ENCODE peak calls at places on chromosome 15, in four cellular contexts. I is adrenal gland, S is cardiac muscle cell, T is ovary. Q is an unnamed sample.

GRCh38 chr15:48559270-48559669 is 86.2 kb downstream of the FBN1 start:
- DNase-seq in S (no peak), I (peak; percentile 65), T (peak; percentile 69), Q (no peak)

GRCh38 chr15:91183630-91184029 is 83.6 kb downstream of the SV2B start:
- DNase-seq in S (no peak), T (no peak), I (no peak), Q (no peak)

GRCh38 chr15:70054366-70054765 is 43.4 kb downstream of the TLE3 start:
- DNase-seq in T (peak; percentile 15), S (no peak), I (no peak), Q (no peak)

GRCh38 chr15:77857419-77857818 is 220.1 kb downstream of the TBC1D2B start:
- DNase-seq in S (no peak), T (no peak), I (no peak), Q (no peak)

GRCh38 chr15:63970723-63971426 is 75.4 kb downstream of the DAPK2 start:
- DNase-seq in I (no peak), S (no peak), T (no peak), Q (no peak)

GRCh38 chr15:57427367-57427821 is 51.1 kb downstream of the CGNL1 start:
- DNase-seq in I (peak; percentile 43), T (no peak), S (peak; percentile 81), Q (no peak)

GRCh38 chr15:70029297-70029701 is 68.4 kb downstream of the TLE3 start:
- DNase-seq in I (no peak), T (peak; percentile 15), S (no peak), Q (no peak)

GRCh38 chr15:48858401-48858800 is 19.5 kb upstream of the EID1 start:
- DNase-seq in I (no peak), S (no peak), T (no peak), Q (no peak)

GRCh38 chr15:40763801-40764765 is at the start of gene GCHFR:
- DNase-seq in S (peak; percentile 87), I (peak; percentile 78), T (peak; percentile 88), Q (peak; percentile 80)

GRCh38 chr15:66153549-66154415 is 99.8 kb downstream of the MEGF11 start:
- DNase-seq in T (no peak), S (no peak), I (no peak), Q (no peak)

GRCh38 chr15:100114100-100114499 is 227.7 kb downstream of the ADAMTS17 start:
- DNase-seq in T (peak; percentile 79), S (peak; percentile 66), I (peak; percentile 60), Q (no peak)

GRCh38 chr15:35196273-35196672 is 111.2 kb upstream of the NANOGP8 start:
- DNase-seq in I (no peak), T (no peak), S (no peak), Q (no peak)

GRCh38 chr15:35194296-35194695 is 109.2 kb upstream of the NANOGP8 start:
- DNase-seq in S (no peak), T (no peak), I (no peak), Q (no peak)

GRCh38 chr15:35191783-35192182 is 106.7 kb upstream of the NANOGP8 start:
- DNase-seq in I (no peak), S (no peak), T (no peak), Q (no peak)

GRCh38 chr15:35195031-35195430 is 109.9 kb upstream of the NANOGP8 start:
- DNase-seq in I (no peak), T (no peak), S (no peak), Q (no peak)

GRCh38 chr15:35195649-35196048 is 110.6 kb upstream of the NANOGP8 start:
- DNase-seq in I (no peak), S (no peak), T (no peak), Q (no peak)
- H3K4me1 ChIP-seq in I (no peaks in the 10 kb centered on the region), S (no peaks in the 10 kb centered on the region), T (no peaks in the 10 kb centered on the region), Q (no peaks in the 10 kb centered on the region)

DNA sequence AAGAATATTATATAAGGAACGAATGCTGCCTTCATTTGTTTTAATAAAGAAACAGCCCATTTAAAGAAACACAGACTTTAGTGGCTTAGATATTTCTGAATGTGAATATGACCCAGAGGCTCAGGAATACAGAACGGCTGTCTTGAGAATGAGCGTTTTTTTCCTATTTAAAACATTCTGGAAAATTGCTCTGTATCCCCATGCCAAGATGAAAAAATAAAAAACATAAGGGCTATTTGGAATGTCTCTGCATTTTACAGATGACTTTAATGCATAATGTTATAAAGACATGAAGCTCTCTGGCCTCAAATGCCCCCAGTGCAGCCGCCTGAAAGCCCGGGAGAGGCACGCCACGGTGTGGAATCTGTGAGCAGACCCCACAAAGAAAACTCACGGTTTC is 322.4 kb upstream of the ICE2 start:
- DNase-seq in S (no peak), I (no peak), T (no peak), Q (no peak)
- H3K4me1 ChIP-seq in S (no peaks in the 10 kb centered on the region), I (peaks cover 18% of the 10 kb centered on the region), T (peaks cover 6% of the 10 kb centered on the region), Q (no peaks in the 10 kb centered on the region)

DNA sequence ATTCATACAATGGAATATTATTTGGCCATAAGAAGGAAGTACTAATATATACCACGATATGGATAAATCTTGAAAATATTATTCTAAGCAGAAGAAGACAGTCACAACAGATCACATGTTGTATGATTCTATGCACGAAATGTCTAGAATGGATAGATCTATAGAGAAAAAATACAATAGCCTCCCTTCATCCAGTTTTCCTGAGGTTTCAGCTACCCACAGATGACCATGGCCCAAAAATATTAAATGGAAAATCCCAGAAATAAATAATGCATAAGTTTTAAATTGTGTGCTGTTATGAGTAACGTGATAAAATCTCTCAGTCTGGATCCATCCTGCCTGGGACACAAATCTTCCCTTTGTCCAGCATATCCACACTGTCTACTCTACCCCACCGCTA is 162.2 kb upstream of the ST8SIA2 start:
- DNase-seq in I (no peak), T (no peak), S (no peak), Q (no peak)
- H3K4me1 ChIP-seq in I (no peaks in the 10 kb centered on the region), T (no peaks in the 10 kb centered on the region), S (no peaks in the 10 kb centered on the region), Q (no peaks in the 10 kb centered on the region)

GRCh38 chr15:101203029-101203428 is 48.8 kb downstream of the CHSY1 start:
- DNase-seq in T (no peak), I (no peak), S (no peak), Q (no peak)

GRCh38 chr15:101204744-101205535 is 46.9 kb downstream of the CHSY1 start:
- DNase-seq in S (no peak), I (no peak), T (no peak), Q (no peak)

GRCh38 chr15:101207867-101208288 is 44.0 kb downstream of the CHSY1 start:
- DNase-seq in T (no peak), I (peak; percentile 77), S (no peak), Q (no peak)

GRCh38 chr15:101203607-101204006 is 48.2 kb downstream of the CHSY1 start:
- DNase-seq in S (no peak), T (no peak), I (peak; percentile 57), Q (no peak)

DNA sequence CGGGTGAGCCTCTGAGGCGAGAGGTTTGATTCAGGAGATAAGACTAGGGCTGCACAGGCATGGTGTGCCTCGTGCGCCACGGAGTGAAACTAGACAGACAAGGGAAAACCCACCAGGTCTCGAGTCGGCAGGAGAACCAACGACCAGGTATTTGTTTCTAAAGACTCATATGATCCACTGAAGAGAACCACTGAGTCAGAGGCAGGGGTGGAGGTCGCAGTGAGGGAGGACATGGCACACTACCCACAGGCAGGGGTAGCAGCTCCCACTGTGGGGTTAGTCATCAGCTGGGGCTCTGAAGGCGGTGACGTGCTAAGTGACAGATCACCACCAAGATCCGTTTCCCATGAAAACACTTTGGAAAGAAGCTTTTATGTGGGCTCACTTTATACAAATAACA is 45.7 kb downstream of the CHSY1 start:
- DNase-seq in T (no peak), I (peak; percentile 71), S (no peak), Q (no peak)
- H3K4me1 ChIP-seq in T (peaks cover 28% of the 10 kb centered on the region), I (peaks cover 91% of the 10 kb centered on the region), S (peaks cover 63% of the 10 kb centered on the region), Q (peaks cover 20% of the 10 kb centered on the region)

GRCh38 chr15:71203573-71204444 is 88.5 kb downstream of the THSD4 start:
- DNase-seq in T (no peak), I (no peak), S (no peak), Q (no peak)
- H3K4me1 ChIP-seq in T (peaks cover 2% of the 10 kb centered on the region), I (no peaks in the 10 kb centered on the region), S (peaks cover 13% of the 10 kb centered on the region), Q (peaks cover 6% of the 10 kb centered on the region)

GRCh38 chr15:74421302-74422245 is 12.2 kb downstream of the SEMA7A start:
- DNase-seq in T (no peak), I (no peak), S (no peak), Q (no peak)

GRCh38 chr15:74418575-74419338 is 15.0 kb downstream of the SEMA7A start:
- DNase-seq in T (no peak), I (no peak), S (no peak), Q (no peak)

GRCh38 chr15:74420193-74420905 is 13.4 kb downstream of the SEMA7A start:
- DNase-seq in T (no peak), I (peak; percentile 90), S (no peak), Q (no peak)

GRCh38 chr15:74417670-74418069 is 16.1 kb downstream of the SEMA7A start:
- DNase-seq in T (no peak), I (no peak), S (no peak), Q (no peak)

DNA sequence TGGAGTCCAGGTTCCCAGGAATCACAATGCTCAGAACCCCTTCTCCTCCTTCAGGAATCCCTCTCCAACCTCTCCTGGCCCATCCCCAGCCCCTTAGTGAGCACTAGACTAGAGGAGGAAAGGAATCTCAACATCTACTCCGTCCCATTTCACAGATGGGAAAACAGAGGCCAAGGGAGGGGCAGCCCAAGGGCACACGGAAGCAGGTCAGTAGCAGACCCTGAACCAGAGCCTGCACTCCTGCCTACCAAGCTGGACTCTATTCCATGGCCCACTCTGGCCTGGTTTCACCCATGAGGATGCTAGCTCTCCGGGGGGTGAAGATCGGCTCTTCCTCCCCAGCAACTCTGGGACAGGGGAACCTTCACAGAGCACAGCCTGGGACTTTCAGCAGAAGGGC is 14.3 kb downstream of the SEMA7A start:
- DNase-seq in S (no peak), T (no peak), I (no peak), Q (no peak)
- H3K4me1 ChIP-seq in S (peaks cover 39% of the 10 kb centered on the region), T (peaks cover 22% of the 10 kb centered on the region), I (peaks cover 32% of the 10 kb centered on the region), Q (no peaks in the 10 kb centered on the region)

GRCh38 chr15:68676011-68676605 is 97.3 kb downstream of the CORO2B start:
- DNase-seq in S (no peak), T (no peak), I (no peak), Q (no peak)

GRCh38 chr15:68676926-68677325 is 98.1 kb downstream of the CORO2B start:
- DNase-seq in T (no peak), S (no peak), I (no peak), Q (no peak)

GRCh38 chr15:68672781-68673205 is 94.0 kb downstream of the CORO2B start:
- DNase-seq in T (peak; percentile 35), I (no peak), S (peak; percentile 50), Q (no peak)

GRCh38 chr15:68672251-68672650 is 93.5 kb downstream of the CORO2B start:
- DNase-seq in T (peak; percentile 5), S (no peak), I (no peak), Q (no peak)

GRCh38 chr15:68674975-68675374 is 96.2 kb downstream of the CORO2B start:
- DNase-seq in T (no peak), S (no peak), I (no peak), Q (no peak)
- H3K4me1 ChIP-seq in T (peaks cover 7% of the 10 kb centered on the region), S (no peaks in the 10 kb centered on the region), I (no peaks in the 10 kb centered on the region), Q (no peaks in the 10 kb centered on the region)

DNA sequence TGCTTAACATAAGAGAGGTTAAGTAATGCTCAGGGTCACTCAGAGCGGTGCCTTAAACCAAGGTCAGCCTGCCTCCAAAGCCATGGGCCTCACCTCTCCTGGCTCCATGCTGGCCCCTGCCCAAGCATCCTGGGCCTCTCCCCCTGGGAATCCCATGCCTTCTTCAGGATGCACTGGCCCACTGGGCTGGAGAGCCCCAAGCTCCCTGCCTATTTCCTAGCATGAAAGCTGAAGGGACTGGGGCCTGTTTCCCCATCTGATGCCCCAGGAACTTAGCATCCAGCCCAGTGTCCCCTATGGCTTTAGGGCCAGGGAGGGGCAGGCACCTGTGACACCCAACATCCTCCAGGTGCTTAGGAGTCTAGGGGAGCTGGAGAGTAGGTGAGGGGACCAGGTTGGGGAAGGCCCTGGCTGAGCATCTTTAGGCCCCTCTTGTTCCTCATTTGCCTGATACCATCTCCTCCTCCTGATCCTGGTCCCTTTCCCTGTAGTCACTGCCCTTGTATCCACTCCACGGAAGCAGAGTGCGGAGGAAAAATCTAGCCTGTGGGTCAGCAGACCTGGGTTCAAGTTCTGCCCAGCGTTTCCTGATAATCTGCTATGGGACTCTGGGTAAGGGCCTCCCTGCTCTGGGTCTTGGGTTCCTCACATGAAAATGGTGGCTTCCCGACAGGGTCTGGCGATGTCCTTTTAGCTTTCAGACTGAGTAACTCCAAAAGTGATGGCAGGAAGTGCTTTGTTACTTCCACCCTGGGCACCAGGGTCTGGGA is 28.6 kb downstream of the EHD4 start:
- DNase-seq in T (no peak), S (no peak), I (no peak), Q (no peak)
- H3K4me1 ChIP-seq in T (peaks cover 8% of the 10 kb centered on the region), S (peaks cover 20% of the 10 kb centered on the region), I (peaks cover 12% of the 10 kb centered on the region), Q (peaks cover 16% of the 10 kb centered on the region)

Q was measured in lung.